ENCODE peak calls at places on chromosomes 13 and 19, in seven cellular contexts. K, N, Z, D, W, L and R are unnamed samples.

GRCh38 chr13:95267662-95268369 is 33.4 kb downstream of the ABCC4 start:
- DNase-seq in L (no peak), W (peak), Z (peak), K (no peak), N (no peak), D (peak), R (no peak)

GRCh38 chr19:12867120-12868099 is 13.8 kb downstream of the DNASE2 start:
- DNase-seq in L (peak), N (peak), W (peak), Z (peak), D (peak), K (peak), R (peak)

GRCh38 chr13:66501187-66501586 is 728.9 kb downstream of the PCDH9 start:
- DNase-seq in D (no peak), K (no peak), W (peak), N (no peak), Z (peak), L (no peak), R (no peak)

GRCh38 chr19:44499559-44499958 is 763 bp downstream of the ZNF180 start:
- DNase-seq in D (no peak), N (peak), L (no peak), Z (no peak), K (peak), W (no peak), R (no peak)

GRCh38 chr19:5960005-5961001 is 17.6 kb downstream of the RANBP3 start:
- DNase-seq in W (no peak), D (no peak), Z (no peak), K (no peak), L (no peak), N (no peak), R (no peak)

GRCh38 chr13:61463027-61463426 is 47.4 kb upstream of the PCDH20 start:
- DNase-seq in D (no peak), N (no peak), L (no peak), Z (no peak), K (no peak), W (no peak), R (no peak)

GRCh38 chr13:113410472-113411201 is 42.7 kb downstream of the ADPRHL1 start:
- DNase-seq in K (no peak), N (no peak), L (peak), Z (peak), W (peak), D (peak), R (no peak)

GRCh38 chr13:30334663-30335386 is 27.5 kb upstream of the KATNAL1 start:
- DNase-seq in L (peak), Z (peak), N (peak), D (peak), K (no peak), W (no peak), R (peak)

GRCh38 chr13:24821207-24821606 is 57.2 kb downstream of the RNF17 start:
- DNase-seq in L (no peak), K (no peak), Z (no peak), D (no peak), W (no peak), N (no peak), R (no peak)

GRCh38 chr13:99307247-99307646 is at the start of gene GPR183:
- DNase-seq in L (peak), K (no peak), N (no peak), Z (peak), W (peak), D (no peak), R (no peak)

GRCh38 chr19:36745870-36746269 is 26.7 kb downstream of the ZNF850 start:
- DNase-seq in W (no peak), D (peak), Z (no peak), N (no peak), K (no peak), L (peak), R (no peak)

GRCh38 chr19:44180968-44181367 is 16.1 kb downstream of the ZNF226 start:
- DNase-seq in K (no peak), D (no peak), Z (no peak), L (no peak), N (no peak), W (no peak), R (no peak)

GRCh38 chr13:21606781-21607180 is 2.8 kb upstream of the MICU2 start:
- DNase-seq in L (no peak), D (no peak), W (no peak), Z (no peak), K (no peak), N (no peak), R (no peak)

GRCh38 chr13:43364210-43365041 is 341.0 kb downstream of the DNAJC15 start:
- DNase-seq in Z (peak), L (no peak), K (no peak), D (no peak), W (peak), N (no peak), R (no peak)

GRCh38 chr19:39563408-39563807 is 23.4 kb upstream of the EID2 start:
- DNase-seq in K (peak), N (no peak), Z (peak), D (peak), L (peak), W (no peak), R (no peak)

GRCh38 chr13:45063261-45063870 is 56.9 kb upstream of the GTF2F2 start:
- DNase-seq in N (no peak), Z (peak), W (peak), L (peak), D (no peak), K (no peak), R (no peak)

GRCh38 chr19:48558018-48558684 is 6.2 kb downstream of the SULT2B1 start:
- DNase-seq in Z (peak), W (peak), N (peak), L (peak), D (peak), K (no peak), R (no peak)

GRCh38 chr13:101649490-101650126 is 197.1 kb downstream of the ITGBL1 start:
- DNase-seq in K (no peak), Z (peak), N (no peak), W (peak), D (no peak), L (peak), R (no peak)

GRCh38 chr13:94382520-94382919 is 97.0 kb downstream of the DCT start:
- DNase-seq in Z (no peak), K (no peak), D (no peak), L (no peak), W (no peak), N (no peak), R (no peak)

GRCh38 chr13:50722437-50723125 is 120.9 kb downstream of the DLEU7 start:
- DNase-seq in W (no peak), K (no peak), Z (no peak), L (no peak), N (no peak), D (no peak), R (no peak)

GRCh38 chr13:70394149-70394548 is 285.9 kb upstream of the KLHL1 start:
- DNase-seq in Z (no peak), K (peak), D (no peak), N (no peak), W (no peak), L (no peak), R (no peak)

GRCh38 chr19:49672131-49672919 is 4.7 kb upstream of the PRMT1 start:
- DNase-seq in N (peak), L (peak), D (peak), K (peak), W (peak), Z (peak), R (no peak)

GRCh38 chr19:16397791-16398529 is 73.3 kb downstream of the KLF2 start:
- DNase-seq in Z (no peak), L (no peak), D (no peak), W (no peak), N (no peak), K (no peak), R (no peak)
- H3K27ac ChIP-seq in Z (no peak), L (no peak), D (no peak), W (no peak), N (no peak), K (no peak), R (no peak)

GRCh38 chr19:16497837-16498236 is 1.6 kb downstream of the C19orf44 start:
- DNase-seq in Z (no peak), N (no peak), K (no peak), W (no peak), L (no peak), D (no peak), R (no peak)
- H2BK5ac ChIP-seq in Z (no peak), N (no peak), K (no peak), W (no peak), L (no peak), D (no peak), R (no peak)

DNA sequence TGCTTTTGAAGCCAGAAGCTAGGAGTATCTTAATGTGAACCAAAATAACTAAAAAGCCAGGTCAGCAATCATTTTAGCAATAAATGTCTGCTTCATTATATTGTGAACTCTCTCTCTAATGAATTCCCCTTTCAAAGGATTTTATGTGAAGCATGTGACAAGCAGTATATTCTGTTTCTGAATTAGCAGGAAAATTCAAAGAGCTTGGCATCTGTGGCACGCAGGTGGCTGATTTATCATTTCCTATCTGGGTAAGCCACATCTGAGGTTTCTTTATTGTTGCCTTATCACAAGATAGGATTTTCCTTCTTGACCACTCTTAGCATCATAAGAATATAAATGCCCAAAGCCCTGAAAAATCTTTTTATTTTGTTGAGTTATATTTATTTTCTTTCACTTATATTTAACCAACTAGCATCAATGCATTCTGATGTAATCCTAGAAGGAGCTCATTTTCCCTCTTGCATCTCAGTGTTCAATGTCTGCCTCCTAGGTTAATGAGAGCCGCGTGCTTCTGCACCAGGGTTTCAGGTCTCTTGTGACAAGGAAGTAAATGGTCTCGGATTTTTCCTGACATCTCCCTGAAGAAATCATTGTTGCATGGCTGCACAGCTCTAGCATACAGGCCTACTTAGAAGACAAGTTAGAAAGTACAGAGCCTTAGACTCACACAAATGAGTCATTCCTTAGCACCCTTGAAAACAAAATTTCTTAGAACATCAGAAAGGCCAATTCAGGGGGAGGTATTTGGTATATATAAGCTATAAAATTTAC is 57.0 kb upstream of the KLF12 start:
- DNase-seq in L (no peak), D (no peak), N (no peak), K (no peak), Z (peak), W (no peak), R (peak)
- H3K9ac ChIP-seq in L (no peak), D (no peak), N (no peak), K (peak), Z (no peak), W (no peak), R (no peak)

GRCh38 chr13:84933797-84934196 is 865.4 kb downstream of the SLITRK6 start:
- DNase-seq in N (no peak), Z (no peak), D (no peak), W (peak), K (no peak), L (no peak), R (no peak)
- H3K27ac ChIP-seq in N (no peak), Z (no peak), D (no peak), W (no peak), K (no peak), L (no peak), R (no peak)

GRCh38 chr19:55383789-55384575 is at the start of gene TMEM238:
- DNase-seq in K (no peak), D (peak), W (peak), L (peak), Z (peak), N (peak), R (peak)

GRCh38 chr19:55382522-55383054 is 1.5 kb downstream of the TMEM238 start:
- DNase-seq in W (no peak), K (no peak), L (no peak), Z (no peak), D (no peak), N (no peak), R (no peak)

GRCh38 chr19:55384576-55385235 is 614 bp upstream of the TMEM238 start:
- DNase-seq in N (no peak), W (no peak), L (no peak), Z (no peak), D (no peak), K (no peak), R (no peak)

GRCh38 chr19:55382013-55382412 is 2.1 kb downstream of the TMEM238 start:
- DNase-seq in W (no peak), K (no peak), D (no peak), N (no peak), Z (no peak), L (no peak), R (no peak)

DNA sequence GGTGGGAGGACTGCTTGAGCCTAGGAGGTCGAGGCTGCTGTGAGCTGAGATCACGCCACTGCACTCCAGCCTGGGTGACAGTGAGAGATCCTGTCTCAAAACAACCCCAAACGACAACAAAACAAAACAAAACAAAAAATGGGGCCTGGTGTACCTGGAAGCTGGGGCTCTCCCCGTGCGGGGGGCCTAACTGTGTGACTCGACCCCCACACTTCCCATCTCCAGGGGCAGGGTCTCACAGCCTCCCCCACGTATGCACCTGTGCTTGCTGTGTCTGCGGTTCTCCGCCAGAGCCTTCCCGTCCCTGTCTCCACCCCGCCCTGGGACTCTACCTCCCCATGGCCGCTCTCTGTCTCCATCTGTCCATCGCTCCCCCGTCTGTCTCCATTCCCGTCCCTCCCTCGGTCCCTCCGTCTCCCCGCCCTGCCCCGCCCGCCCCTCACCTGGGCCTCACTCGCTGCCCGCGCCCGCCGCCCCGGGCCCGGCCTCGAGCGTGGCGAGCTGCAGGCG is 758 bp downstream of the TMEM238 start:
- DNase-seq in K (no peak), Z (no peak), N (no peak), L (peak), D (no peak), W (no peak), R (no peak)
- H2BK5ac ChIP-seq in K (peak), Z (peak), N (no peak), L (no peak), D (no peak), W (no peak), R (no peak)

DNA sequence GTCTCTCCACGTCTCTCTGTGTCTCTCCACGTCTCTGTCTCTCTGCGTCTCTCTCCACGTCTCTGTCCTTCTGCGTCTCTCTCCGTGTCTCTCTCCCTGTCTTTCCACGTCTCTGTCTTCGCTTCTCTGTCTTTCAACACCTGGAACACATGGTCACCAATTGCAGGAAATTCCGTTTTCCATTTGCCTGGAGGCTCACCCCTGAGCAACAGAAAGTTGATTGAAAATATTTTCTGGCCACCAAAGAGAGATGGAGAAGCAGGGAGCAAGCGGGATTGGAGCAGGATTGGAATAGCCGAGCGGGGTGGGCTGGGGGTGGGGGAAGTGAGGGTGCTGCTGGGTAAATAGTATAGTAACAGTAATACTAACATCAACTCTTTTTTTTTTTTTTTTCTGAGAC is 1.7 kb downstream of the KANK2 start:
- DNase-seq in D (no peak), W (no peak), K (no peak), L (no peak), Z (no peak), N (no peak), R (no peak)
- H3K9ac ChIP-seq in D (no peak), W (peak), K (no peak), L (no peak), Z (peak), N (no peak), R (no peak)

GRCh38 chr19:4376991-4377781 is 23.2 kb downstream of the SH3GL1 start:
- DNase-seq in L (no peak), N (no peak), Z (peak), D (no peak), K (no peak), W (no peak), R (no peak)

GRCh38 chr19:4375164-4375619 is 25.2 kb downstream of the SH3GL1 start:
- DNase-seq in N (peak), L (peak), K (peak), W (peak), D (peak), Z (no peak), R (no peak)

GRCh38 chr19:4375620-4376228 is 24.6 kb downstream of the SH3GL1 start:
- DNase-seq in D (peak), Z (peak), W (peak), N (no peak), L (peak), K (no peak), R (no peak)

GRCh38 chr19:4374451-4375163 is 25.7 kb downstream of the SH3GL1 start:
- DNase-seq in K (no peak), D (peak), L (peak), N (peak), W (peak), Z (peak), R (no peak)

DNA sequence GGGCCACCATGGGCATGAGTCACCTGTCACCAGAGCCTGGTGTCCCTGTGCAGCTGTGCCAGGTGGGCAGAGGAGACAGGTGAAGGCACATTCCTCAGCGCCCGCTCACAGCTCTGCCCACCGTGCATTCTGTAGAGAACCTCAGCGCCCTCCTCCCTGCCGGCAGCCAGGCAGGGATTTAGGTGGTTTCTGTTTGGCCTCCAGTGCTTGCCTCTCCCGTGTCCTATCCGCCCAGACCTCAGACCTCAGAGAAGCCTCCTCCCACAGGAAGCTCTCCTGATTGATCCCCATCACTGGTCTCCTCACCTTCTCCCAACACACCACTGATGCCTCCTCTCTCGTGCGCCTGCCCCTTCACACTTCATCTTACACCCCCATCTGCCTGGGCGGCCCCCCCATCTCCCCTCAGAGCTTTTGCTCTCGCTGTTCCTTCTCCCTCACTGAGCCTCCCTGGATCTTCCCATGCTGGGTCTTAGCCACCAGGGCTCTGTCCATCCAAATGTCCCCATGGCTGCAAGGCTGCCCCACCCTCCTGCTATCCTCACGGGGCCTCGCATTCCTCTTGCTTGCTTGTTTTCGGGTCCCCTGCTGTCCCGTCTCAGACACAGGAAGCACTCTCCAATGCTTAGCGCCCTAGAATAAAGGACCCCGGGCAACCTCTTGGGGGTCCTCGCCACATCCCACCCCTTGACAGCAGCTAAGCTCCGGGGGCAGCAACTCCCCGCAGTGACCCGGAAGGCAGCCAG is 23.9 kb downstream of the SH3GL1 start:
- DNase-seq in K (no peak), W (no peak), L (no peak), Z (no peak), N (no peak), D (no peak), R (no peak)
- H3K27ac ChIP-seq in K (peak), W (no peak), L (peak), Z (peak), N (no peak), D (no peak), R (no peak)

GRCh38 chr19:31377736-31378135 is 28.5 kb upstream of the TSHZ3 start:
- DNase-seq in L (no peak), D (no peak), Z (no peak), N (no peak), W (no peak), K (no peak), R (no peak)

GRCh38 chr19:31372245-31372781 is 23.1 kb upstream of the TSHZ3 start:
- DNase-seq in D (no peak), L (no peak), N (no peak), W (no peak), Z (no peak), K (no peak), R (no peak)
- H2BK5ac ChIP-seq in D (no peak), L (no peak), N (no peak), W (no peak), Z (no peak), K (no peak), R (no peak)

GRCh38 chr13:48978942-48979601 is 3.4 kb downstream of the FNDC3A start:
- DNase-seq in K (no peak), Z (no peak), W (no peak), D (peak), L (no peak), N (no peak), R (no peak)
- H3K9ac ChIP-seq in K (no peak), Z (peak), W (no peak), D (no peak), L (no peak), N (peak), R (no peak)

GRCh38 chr13:53068841-53069520 is 40.4 kb downstream of the OLFM4 start:
- DNase-seq in D (peak), N (no peak), Z (no peak), K (no peak), W (no peak), L (no peak), R (no peak)
- H3K27ac ChIP-seq in D (no peak), N (no peak), Z (no peak), K (no peak), W (no peak), L (peak), R (peak)